ENCODE peak calls at places on chromosomes 4 and X, in seven cellular contexts. Q, E, G, U, D, O and I are unnamed samples.

GRCh38 chr4:21641696-21642095 is 306.9 kb downstream of the KCNIP4 start:
- DNase-seq in Q (no peak), E (no peak), G (no peak), U (no peak), D (no peak), O (no peak), I (no peak)

GRCh38 chr4:123994917-123995316 is 598.3 kb downstream of the SPRY1 start:
- DNase-seq in Q (no peak), E (no peak), G (no peak), U (no peak), D (no peak), O (no peak), I (no peak)

GRCh38 chrX:40663880-40664630 is 16.7 kb upstream of the CXorf38 start:
- DNase-seq in Q (peak; percentile 38), E (peak; percentile 56), G (peak; percentile 33), U (no peak), D (no peak), O (no peak), I (peak; percentile 14)

GRCh38 chrX:11103006-11103405 is 8.1 kb upstream of the HCCS start:
- DNase-seq in Q (no peak), E (no peak), G (no peak), U (no peak), D (no peak), O (no peak), I (no peak)

GRCh38 chrX:23901805-23902204 is 5.9 kb downstream of the APOO start:
- DNase-seq in Q (peak; percentile 58), E (peak; percentile 88), G (peak; percentile 77), U (no peak), D (peak; percentile 80), O (no peak), I (peak; percentile 36)

GRCh38 chrX:134661295-134661694 is 3.0 kb upstream of the PLAC1 start:
- DNase-seq in Q (no peak), E (no peak), G (no peak), U (no peak), D (no peak), O (no peak), I (no peak)

GRCh38 chrX:30821116-30821515 is 67.9 kb downstream of the TAB3 start:
- DNase-seq in Q (no peak), E (no peak), G (no peak), U (no peak), D (no peak), O (no peak), I (no peak)

GRCh38 chr4:6200922-6201362 is 593 bp upstream of the JAKMIP1 start:
- DNase-seq in Q (no peak), E (no peak), G (no peak), U (no peak), D (no peak), O (peak; percentile 82), I (no peak)

GRCh38 chrX:65687367-65687766 is 19.9 kb downstream of the MSN start:
- DNase-seq in Q (no peak), E (no peak), G (no peak), U (no peak), D (no peak), O (no peak), I (no peak)

GRCh38 chrX:38409289-38409688 is 56.9 kb downstream of the OTC start:
- DNase-seq in Q (no peak), E (no peak), G (no peak), U (no peak), D (no peak), O (no peak), I (no peak)

DNA sequence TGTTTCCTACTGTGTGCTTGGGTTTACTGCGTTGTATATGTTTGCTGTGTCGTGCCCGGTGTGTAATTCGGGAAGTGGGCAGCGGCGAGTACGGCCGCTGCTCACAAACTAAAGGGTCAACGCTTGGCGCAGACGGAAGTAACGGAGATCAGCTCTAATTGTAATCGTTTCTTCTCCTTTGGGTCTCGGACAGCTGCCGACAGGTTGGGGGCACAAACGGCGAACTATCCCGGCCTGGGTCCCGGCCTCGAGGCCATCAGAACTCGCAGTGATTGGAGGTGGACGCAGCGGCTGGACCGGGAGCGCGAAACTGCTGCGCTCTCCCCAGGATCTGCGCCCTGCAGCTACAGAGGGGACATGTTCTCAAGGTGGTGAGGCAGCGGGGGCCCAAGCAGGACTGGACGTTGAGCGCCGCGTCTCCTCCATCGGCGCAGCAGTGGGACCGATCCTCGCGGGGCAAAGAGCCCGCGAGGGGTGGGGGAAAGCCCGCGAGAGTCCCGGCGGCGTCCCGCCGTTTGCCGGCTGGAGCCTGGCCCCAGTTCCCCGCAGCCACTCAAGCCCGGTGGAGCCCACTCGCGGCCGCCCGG is 516 bp upstream of the ZIC3 start:
- DNase-seq in Q (no peak), E (peak; percentile 24), G (no peak), U (no peak), D (no peak), O (no peak), I (no peak)
- H3K27me3 ChIP-seq in Q (peaks cover 6% of the 10 kb centered on the region), E (peaks cover 74% of the 10 kb centered on the region), G (peaks cover 27% of the 10 kb centered on the region), U (peaks cover 47% of the 10 kb centered on the region), D (peaks cover 31% of the 10 kb centered on the region), O (peaks cover 12% of the 10 kb centered on the region), I (peaks cover 86% of the 10 kb centered on the region)

GRCh38 chrX:149522914-149523313 is 17.8 kb upstream of the IDS start:
- DNase-seq in Q (no peak), E (no peak), G (no peak), U (no peak), D (no peak), O (no peak), I (no peak)

GRCh38 chrX:149531599-149531998 is 9.2 kb upstream of the EOLA1 start:
- DNase-seq in Q (no peak), E (no peak), G (no peak), U (no peak), D (peak; percentile 33), O (no peak), I (no peak)

GRCh38 chrX:149528381-149528780 is 12.4 kb upstream of the EOLA1 start:
- DNase-seq in Q (no peak), E (no peak), G (no peak), U (no peak), D (no peak), O (no peak), I (no peak)

DNA sequence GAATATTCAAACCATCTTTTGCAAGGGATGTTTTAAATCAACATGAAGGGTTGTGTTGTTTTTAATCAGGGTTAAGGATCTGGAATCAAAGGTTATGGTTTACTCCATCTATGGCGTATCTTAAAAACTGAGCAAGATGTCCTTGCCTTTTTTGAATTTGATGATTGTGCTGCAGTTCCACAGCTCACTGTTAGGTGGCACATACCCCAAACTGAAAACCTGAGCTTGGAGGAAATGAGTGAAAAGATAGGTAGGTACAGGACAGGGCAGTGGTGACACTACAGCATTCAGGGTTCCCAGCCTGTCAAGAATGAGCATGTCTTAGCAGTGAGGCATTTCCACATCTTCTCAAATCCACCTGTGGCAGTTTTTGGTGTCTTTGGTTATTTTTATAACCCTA is 13.1 kb upstream of the EOLA1 start:
- DNase-seq in Q (peak; percentile 19), E (peak; percentile 11), G (peak; percentile 28), U (no peak), D (peak; percentile 44), O (no peak), I (no peak)
- TF ChIP-seq CTCF in Q (peak; percentile 66), E (peak; percentile 45), G (peak; percentile 50), U (peak; percentile 41), D (peak; percentile 12), O (peak; percentile 25), I (peak; percentile 42)

GRCh38 chr4:385934-386707 is 48.5 kb downstream of the ZNF141 start:
- DNase-seq in Q (no peak), E (no peak), G (no peak), U (no peak), D (no peak), O (peak; percentile 45), I (no peak)

GRCh38 chr4:386708-387105 is 49.1 kb downstream of the ZNF141 start:
- DNase-seq in Q (no peak), E (no peak), G (no peak), U (no peak), D (no peak), O (no peak), I (no peak)

DNA sequence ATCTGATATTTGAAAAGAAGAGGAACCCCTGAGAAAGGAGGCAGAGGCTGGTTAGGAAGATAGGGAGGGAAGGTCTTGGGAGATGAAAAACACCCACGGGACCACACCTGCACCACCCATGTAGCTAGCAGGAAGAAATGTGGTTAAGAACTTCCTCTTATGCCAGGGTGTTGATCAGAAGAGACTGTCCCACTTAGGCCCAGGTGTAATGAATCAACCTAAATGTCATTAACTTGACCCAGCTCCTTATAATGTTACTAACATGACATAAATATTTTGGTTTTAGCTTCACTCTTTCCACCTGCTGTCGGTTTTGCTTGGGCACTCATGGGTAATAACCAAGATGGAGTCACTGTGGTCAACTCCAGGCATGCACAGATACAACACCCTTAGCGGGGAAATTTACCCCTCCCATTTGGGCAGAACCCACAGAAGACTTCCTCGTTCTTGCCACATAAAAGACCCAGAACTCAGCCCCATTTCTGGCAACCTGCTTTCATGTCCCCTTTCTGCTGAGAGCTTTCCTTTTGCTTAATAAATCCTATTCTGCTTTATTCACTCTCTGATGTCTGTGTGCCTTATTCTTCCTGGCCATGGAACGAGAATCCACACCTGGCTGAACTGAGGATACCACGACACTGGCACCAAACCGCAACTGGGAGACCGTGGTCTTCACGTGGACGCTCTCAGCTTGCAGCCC is 46.8 kb downstream of the ZNF141 start:
- DNase-seq in Q (no peak), E (no peak), G (no peak), U (no peak), D (peak; percentile 42), O (no peak), I (no peak)
- H3K4me3 ChIP-seq in Q (no peak overlapping the region), E (no peak overlapping the region), G (no peak overlapping the region), U (no peak overlapping the region), D (no peak overlapping the region), O (no peak overlapping the region), I (no peak overlapping the region)

GRCh38 chr4:137707626-137708025 is 175.3 kb upstream of the PCDH18 start:
- DNase-seq in Q (peak; percentile 51), E (no peak), G (peak; percentile 60), U (no peak), D (no peak), O (no peak), I (no peak)

GRCh38 chr4:137707221-137707620 is 174.9 kb upstream of the PCDH18 start:
- DNase-seq in Q (no peak), E (no peak), G (no peak), U (no peak), D (no peak), O (no peak), I (no peak)

GRCh38 chr4:137703225-137703624 is 170.9 kb upstream of the PCDH18 start:
- DNase-seq in Q (no peak), E (no peak), G (no peak), U (no peak), D (no peak), O (no peak), I (no peak)

GRCh38 chr4:137700751-137701150 is 168.5 kb upstream of the PCDH18 start:
- DNase-seq in Q (no peak), E (no peak), G (peak; percentile 31), U (no peak), D (no peak), O (no peak), I (no peak)

DNA sequence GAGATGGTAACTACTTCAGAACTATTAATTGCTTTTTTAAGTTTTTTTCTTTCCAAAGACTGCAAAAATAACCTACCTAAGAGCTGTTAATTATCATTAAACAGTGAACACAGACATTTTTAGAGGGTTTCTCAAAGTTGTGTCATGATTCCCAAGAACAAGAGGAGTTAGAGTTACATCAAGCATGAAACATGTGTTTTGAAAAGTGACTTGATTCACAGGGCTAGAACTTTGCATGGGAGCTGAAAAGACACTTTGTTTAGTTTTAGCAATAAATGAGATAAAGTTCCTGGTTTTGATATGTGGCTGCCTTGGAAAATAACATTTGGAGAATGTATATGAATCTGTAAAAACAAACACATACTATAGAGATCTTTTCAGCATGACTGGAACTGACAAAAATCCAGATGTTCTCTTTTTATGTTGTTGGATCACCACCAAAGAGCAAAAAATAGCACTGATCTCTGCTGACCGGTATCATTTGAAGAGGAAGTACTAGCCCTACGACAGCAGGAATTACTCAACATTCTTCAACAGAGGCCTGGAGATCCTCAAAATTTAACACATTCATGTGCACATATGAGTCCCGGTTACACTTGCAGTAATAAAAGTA is 173.0 kb upstream of the PCDH18 start:
- DNase-seq in Q (peak; percentile 77), E (no peak), G (peak; percentile 97), U (no peak), D (peak; percentile 61), O (no peak), I (no peak)
- H3K27me3 ChIP-seq in Q (no peaks in the 10 kb centered on the region), E (no peaks in the 10 kb centered on the region), G (no peaks in the 10 kb centered on the region), U (no peaks in the 10 kb centered on the region), D (no peaks in the 10 kb centered on the region), O (no peaks in the 10 kb centered on the region), I (no peaks in the 10 kb centered on the region)